ENCODE peak calls at places on chromosomes 2 and 18, in five cellular contexts. One of them, this sample, is unnamed.

GRCh38 chr18:10140928-10141327 is 227.1 kb downstream of the VAPA start:
- DNase-seq in IMR-90: peak; percentile 52
- DNase-seq in Karpas-422: no peak
- DNase-seq in hepatocyte: peak; percentile 81
- DNase-seq in mesenchymal stem cell: peak; percentile 84
- DNase-seq in this sample: no peak

GRCh38 chr2:23541453-23542334 is 156.7 kb downstream of the KLHL29 start:
- DNase-seq in IMR-90: no peak
- DNase-seq in Karpas-422: no peak
- DNase-seq in hepatocyte: peak; percentile 27
- DNase-seq in mesenchymal stem cell: peak; percentile 47
- DNase-seq in this sample: no peak

GRCh38 chr2:195659114-195659513 is 2.1 kb downstream of the SLC39A10 start:
- DNase-seq in IMR-90: peak; percentile 42
- DNase-seq in Karpas-422: peak; percentile 89
- DNase-seq in hepatocyte: no peak
- DNase-seq in mesenchymal stem cell: no peak
- DNase-seq in this sample: peak; percentile 61

GRCh38 chr2:1995086-1995485 is 250.8 kb upstream of the PXDN start:
- DNase-seq in IMR-90: no peak
- DNase-seq in Karpas-422: no peak
- DNase-seq in hepatocyte: no peak
- DNase-seq in mesenchymal stem cell: no peak
- DNase-seq in this sample: no peak

GRCh38 chr2:176455865-176456291 is 186.6 kb downstream of the MTX2 start:
- DNase-seq in IMR-90: peak; percentile 42
- DNase-seq in Karpas-422: peak; percentile 79
- DNase-seq in hepatocyte: peak; percentile 33
- DNase-seq in mesenchymal stem cell: peak; percentile 80
- DNase-seq in this sample: no peak

GRCh38 chr18:23920054-23920453 is 94.5 kb upstream of the TTC39C start:
- DNase-seq in IMR-90: peak; percentile 37
- DNase-seq in Karpas-422: no peak
- DNase-seq in hepatocyte: no peak
- DNase-seq in mesenchymal stem cell: no peak
- DNase-seq in this sample: no peak

GRCh38 chr2:66495788-66496640 is 61.1 kb downstream of the MEIS1 start:
- DNase-seq in IMR-90: peak; percentile 96
- DNase-seq in Karpas-422: no peak
- DNase-seq in hepatocyte: peak; percentile 74
- DNase-seq in mesenchymal stem cell: peak; percentile 83
- DNase-seq in this sample: no peak

GRCh38 chr2:84702941-84703340 is 177.9 kb downstream of the TRABD2A start:
- DNase-seq in IMR-90: no peak
- DNase-seq in Karpas-422: no peak
- DNase-seq in hepatocyte: no peak
- DNase-seq in mesenchymal stem cell: no peak
- DNase-seq in this sample: no peak

GRCh38 chr2:14675489-14675888 is 43.0 kb downstream of the LRATD1 start:
- DNase-seq in IMR-90: no peak
- DNase-seq in Karpas-422: no peak
- DNase-seq in hepatocyte: no peak
- DNase-seq in mesenchymal stem cell: no peak
- DNase-seq in this sample: no peak

GRCh38 chr2:128166954-128167353 is 76.0 kb downstream of the UGGT1 start:
- DNase-seq in IMR-90: no peak
- DNase-seq in Karpas-422: no peak
- DNase-seq in hepatocyte: no peak
- DNase-seq in mesenchymal stem cell: no peak
- DNase-seq in this sample: no peak

DNA sequence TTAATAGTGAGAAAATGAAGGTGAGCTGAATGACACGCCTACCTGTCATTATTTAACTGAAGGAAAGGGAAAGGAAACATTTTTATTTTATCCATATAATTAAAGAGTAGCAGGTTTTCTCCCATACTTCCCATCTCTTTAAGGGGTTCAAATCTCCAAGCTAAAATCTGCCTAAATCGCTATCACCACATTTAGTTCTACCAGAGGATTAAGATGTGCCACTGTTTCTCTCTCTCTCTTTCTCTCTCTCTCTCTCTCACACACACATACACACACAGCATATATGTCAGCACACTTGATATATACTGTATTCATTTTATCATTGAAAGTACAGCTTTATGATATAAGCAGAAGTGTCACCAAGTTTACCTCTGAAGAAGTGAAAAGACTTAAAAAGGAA is 3.2 kb downstream of the WIPF1 start:
- DNase-seq in IMR-90: no peak
- DNase-seq in Karpas-422: peak; percentile 55
- DNase-seq in hepatocyte: no peak
- DNase-seq in mesenchymal stem cell: no peak
- DNase-seq in this sample: peak; percentile 19
- H2AFZ ChIP-seq in IMR-90: no peak overlapping the region
- H2AFZ ChIP-seq in Karpas-422: no peak overlapping the region
- H2AFZ ChIP-seq in hepatocyte: no peak overlapping the region
- H2AFZ ChIP-seq in mesenchymal stem cell: no peak overlapping the region
- H2AFZ ChIP-seq in this sample: no peak overlapping the region

DNA sequence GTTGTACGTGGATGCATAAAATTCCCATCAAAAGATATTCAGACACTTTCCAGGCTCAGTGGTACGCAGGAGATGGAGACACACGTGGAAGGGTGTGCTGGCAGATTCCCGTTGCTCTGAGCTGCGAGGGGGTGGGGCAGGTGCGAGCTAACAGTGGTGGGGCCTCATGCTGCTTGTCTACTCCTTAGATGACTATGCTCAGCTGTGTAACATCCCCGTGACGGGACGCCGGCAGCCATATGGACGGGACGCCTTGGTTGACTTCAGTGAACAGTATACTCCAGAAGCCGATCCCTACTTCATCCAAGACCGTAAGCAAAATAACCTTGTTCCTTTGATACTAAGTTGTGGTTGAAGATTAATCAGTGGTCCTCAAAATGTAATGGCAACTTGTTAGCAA is 87.5 kb upstream of the RASGRP3 start:
- DNase-seq in IMR-90: no peak
- DNase-seq in Karpas-422: no peak
- DNase-seq in hepatocyte: no peak
- DNase-seq in mesenchymal stem cell: no peak
- DNase-seq in this sample: no peak
- H3K4me3 ChIP-seq in IMR-90: no peak overlapping the region
- H3K4me3 ChIP-seq in Karpas-422: no peak overlapping the region
- H3K4me3 ChIP-seq in hepatocyte: no peak overlapping the region
- H3K4me3 ChIP-seq in mesenchymal stem cell: no peak overlapping the region
- H3K4me3 ChIP-seq in this sample: no peak overlapping the region

GRCh38 chr18:22377769-22378168 is 39.9 kb downstream of the CTAGE1 start:
- DNase-seq in IMR-90: no peak
- DNase-seq in Karpas-422: no peak
- DNase-seq in hepatocyte: no peak
- DNase-seq in mesenchymal stem cell: no peak
- DNase-seq in this sample: no peak

GRCh38 chr18:22378672-22379282 is 38.9 kb downstream of the CTAGE1 start:
- DNase-seq in IMR-90: peak; percentile 30
- DNase-seq in Karpas-422: peak; percentile 69
- DNase-seq in hepatocyte: peak; percentile 46
- DNase-seq in mesenchymal stem cell: peak; percentile 45
- DNase-seq in this sample: peak; percentile 4
- H3K9me3 ChIP-seq in IMR-90: no peaks in the 10 kb centered on the region
- H3K9me3 ChIP-seq in Karpas-422: no peaks in the 10 kb centered on the region
- H3K9me3 ChIP-seq in hepatocyte: no peaks in the 10 kb centered on the region
- H3K9me3 ChIP-seq in mesenchymal stem cell: no peaks in the 10 kb centered on the region
- H3K9me3 ChIP-seq in this sample: no peaks in the 10 kb centered on the region

GRCh38 chr2:235665656-235666239 is 171.9 kb downstream of the AGAP1 start:
- DNase-seq in IMR-90: peak; percentile 38
- DNase-seq in Karpas-422: no peak
- DNase-seq in hepatocyte: no peak
- DNase-seq in mesenchymal stem cell: peak; percentile 51
- DNase-seq in this sample: no peak
- H2AFZ ChIP-seq in IMR-90: no peak overlapping the region
- H2AFZ ChIP-seq in Karpas-422: no peak overlapping the region
- H2AFZ ChIP-seq in hepatocyte: no peak overlapping the region
- H2AFZ ChIP-seq in mesenchymal stem cell: no peak overlapping the region
- H2AFZ ChIP-seq in this sample: no peak overlapping the region

DNA sequence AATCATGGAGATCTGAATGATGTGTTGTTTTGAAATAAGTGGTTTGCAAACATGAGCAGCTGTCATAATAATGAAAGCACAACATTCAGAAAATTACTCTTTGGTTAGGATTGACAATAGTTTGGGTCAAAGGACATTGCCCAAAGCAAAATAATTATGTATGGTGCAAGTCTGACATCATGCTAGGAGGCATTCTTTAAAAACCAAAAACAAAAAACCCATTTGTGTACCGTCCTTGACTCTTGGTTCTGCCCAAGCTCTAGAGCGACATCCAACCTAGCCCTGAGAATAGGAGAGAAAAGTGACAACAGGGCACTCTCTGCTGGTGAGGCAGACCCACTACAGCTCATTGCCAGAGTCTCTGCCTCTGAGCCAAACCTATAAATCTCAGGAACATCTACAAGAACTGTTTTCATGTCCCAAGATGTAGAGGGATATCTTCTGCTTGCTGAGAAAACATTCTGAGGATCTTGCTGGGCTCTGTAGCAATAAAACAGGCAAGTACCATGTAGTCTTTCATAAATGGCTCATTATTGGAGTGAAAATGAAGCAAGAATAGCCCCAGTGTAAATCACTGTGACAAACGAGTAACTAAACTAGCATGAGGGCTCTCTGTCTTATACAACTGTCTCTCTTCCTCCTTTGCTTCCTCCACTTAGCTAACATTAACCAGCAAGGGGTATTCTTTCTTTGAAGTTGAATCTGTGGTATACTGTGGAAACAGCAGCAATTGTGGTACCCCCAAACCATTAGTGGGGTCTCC is 266.8 kb upstream of the CXCR4 start:
- DNase-seq in IMR-90: peak; percentile 5
- DNase-seq in Karpas-422: peak; percentile 74
- DNase-seq in hepatocyte: peak; percentile 65
- DNase-seq in mesenchymal stem cell: peak; percentile 37
- DNase-seq in this sample: peak; percentile 87
- H3K4me3 ChIP-seq in IMR-90: no peak overlapping the region
- H3K4me3 ChIP-seq in Karpas-422: no peak overlapping the region
- H3K4me3 ChIP-seq in hepatocyte: no peak overlapping the region
- H3K4me3 ChIP-seq in mesenchymal stem cell: no peak overlapping the region
- H3K4me3 ChIP-seq in this sample: peak overlapping the region; percentile 19

GRCh38 chr18:79413025-79413424 is 17.3 kb downstream of the NFATC1 start:
- DNase-seq in IMR-90: no peak
- DNase-seq in Karpas-422: no peak
- DNase-seq in hepatocyte: no peak
- DNase-seq in mesenchymal stem cell: no peak
- DNase-seq in this sample: no peak

GRCh38 chr18:79409313-79409712 is 13.6 kb downstream of the NFATC1 start:
- DNase-seq in IMR-90: no peak
- DNase-seq in Karpas-422: no peak
- DNase-seq in hepatocyte: no peak
- DNase-seq in mesenchymal stem cell: no peak
- DNase-seq in this sample: no peak

GRCh38 chr18:79410731-79411613 is 15.2 kb downstream of the NFATC1 start:
- DNase-seq in IMR-90: no peak
- DNase-seq in Karpas-422: no peak
- DNase-seq in hepatocyte: no peak
- DNase-seq in mesenchymal stem cell: no peak
- DNase-seq in this sample: no peak

GRCh38 chr18:79411614-79412526 is 16.1 kb downstream of the NFATC1 start:
- DNase-seq in IMR-90: no peak
- DNase-seq in Karpas-422: no peak
- DNase-seq in hepatocyte: no peak
- DNase-seq in mesenchymal stem cell: no peak
- DNase-seq in this sample: no peak

GRCh38 chr18:79410171-79410641 is 14.5 kb downstream of the NFATC1 start:
- DNase-seq in IMR-90: no peak
- DNase-seq in Karpas-422: no peak
- DNase-seq in hepatocyte: no peak
- DNase-seq in mesenchymal stem cell: no peak
- DNase-seq in this sample: no peak
- H3K9me3 ChIP-seq in IMR-90: no peaks in the 10 kb centered on the region
- H3K9me3 ChIP-seq in Karpas-422: no peaks in the 10 kb centered on the region
- H3K9me3 ChIP-seq in hepatocyte: no peaks in the 10 kb centered on the region
- H3K9me3 ChIP-seq in mesenchymal stem cell: no peaks in the 10 kb centered on the region
- H3K9me3 ChIP-seq in this sample: no peaks in the 10 kb centered on the region

GRCh38 chr2:199850718-199851498 is at the start of gene FTCDNL1:
- DNase-seq in IMR-90: peak; percentile 13
- DNase-seq in Karpas-422: peak; percentile 88
- DNase-seq in hepatocyte: peak; percentile 81
- DNase-seq in mesenchymal stem cell: peak; percentile 55
- DNase-seq in this sample: peak; percentile 59
- H2AFZ ChIP-seq in IMR-90: peak within 1 kb of the TSS; percentile 94
- H2AFZ ChIP-seq in Karpas-422: peak within 1 kb of the TSS; percentile 99
- H2AFZ ChIP-seq in hepatocyte: peak within 1 kb of the TSS; percentile 97
- H2AFZ ChIP-seq in mesenchymal stem cell: peak within 1 kb of the TSS; percentile 95
- H2AFZ ChIP-seq in this sample: peak within 1 kb of the TSS; percentile 87

GRCh38 chr2:118841828-118842461 is 5.5 kb downstream of the EN1 start:
- DNase-seq in IMR-90: no peak
- DNase-seq in Karpas-422: no peak
- DNase-seq in hepatocyte: no peak
- DNase-seq in mesenchymal stem cell: no peak
- DNase-seq in this sample: no peak

GRCh38 chr2:118841450-118841827 is 6.0 kb downstream of the EN1 start:
- DNase-seq in IMR-90: no peak
- DNase-seq in Karpas-422: no peak
- DNase-seq in hepatocyte: no peak
- DNase-seq in mesenchymal stem cell: no peak
- DNase-seq in this sample: no peak

GRCh38 chr2:118844261-118845004 is 3.0 kb downstream of the EN1 start:
- DNase-seq in IMR-90: no peak
- DNase-seq in Karpas-422: no peak
- DNase-seq in hepatocyte: no peak
- DNase-seq in mesenchymal stem cell: no peak
- DNase-seq in this sample: no peak

GRCh38 chr2:118843492-118844132 is 3.8 kb downstream of the EN1 start:
- DNase-seq in IMR-90: no peak
- DNase-seq in Karpas-422: no peak
- DNase-seq in hepatocyte: no peak
- DNase-seq in mesenchymal stem cell: no peak
- DNase-seq in this sample: no peak

DNA sequence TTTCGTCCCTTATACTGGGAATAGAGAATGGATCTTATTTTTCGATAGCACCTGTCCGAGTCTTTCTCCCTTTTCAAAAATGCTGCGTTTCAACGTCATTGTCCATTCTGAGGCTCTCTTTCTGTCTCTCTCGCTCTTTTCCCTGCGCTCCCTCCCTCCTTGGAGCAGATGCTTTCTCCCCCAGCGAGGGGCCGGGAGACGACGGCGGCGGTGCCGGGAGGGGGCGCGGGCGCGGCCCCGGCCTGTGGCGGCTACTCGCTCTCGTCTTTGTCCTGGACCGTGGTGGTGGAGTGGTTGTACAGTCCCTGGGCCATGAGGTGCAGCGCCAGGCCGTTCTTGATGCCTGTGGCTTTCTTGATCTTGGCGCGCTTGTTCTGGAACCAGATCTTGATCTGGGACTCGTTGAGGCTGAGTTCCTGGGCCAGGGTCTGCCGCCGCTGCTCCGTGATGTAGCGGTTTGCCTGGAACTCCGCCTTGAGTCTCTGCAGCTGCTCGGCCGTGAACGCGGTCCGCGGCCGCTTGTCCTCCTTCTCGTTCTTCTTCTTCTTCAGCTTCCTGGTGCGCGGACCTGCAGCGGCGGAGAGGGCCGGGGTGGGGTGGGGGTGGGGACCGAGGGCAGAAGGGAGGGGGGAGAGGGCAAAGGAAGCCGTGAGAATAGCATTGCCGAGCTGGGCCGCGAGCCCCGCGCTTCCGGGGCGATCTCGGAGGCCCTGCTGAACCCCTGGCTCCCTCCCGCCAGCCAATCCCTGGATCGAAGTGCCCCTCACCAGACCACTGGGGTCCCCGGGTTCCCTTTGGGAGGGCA is 4.6 kb downstream of the EN1 start:
- DNase-seq in IMR-90: no peak
- DNase-seq in Karpas-422: no peak
- DNase-seq in hepatocyte: no peak
- DNase-seq in mesenchymal stem cell: no peak
- DNase-seq in this sample: no peak
- H3K4me3 ChIP-seq in IMR-90: no peak overlapping the region
- H3K4me3 ChIP-seq in Karpas-422: no peak overlapping the region
- H3K4me3 ChIP-seq in hepatocyte: no peak overlapping the region
- H3K4me3 ChIP-seq in mesenchymal stem cell: peak overlapping the region; percentile 89
- H3K4me3 ChIP-seq in this sample: no peak overlapping the region